ENCODE peak calls at places on chromosomes 2 and 18, in nine cellular contexts. B is astrocyte of the spinal cord, W is endothelial cell, F is NB4, K is lower leg skin, C is H9, O is suprapubic skin, N is osteocyte, V is uterus. Q is an unnamed sample.

GRCh38 chr2:232860593-232861241 is 9.3 kb upstream of the SNORC start:
- DNase-seq in B (peak), W (no peak), F (no peak), K (peak), C (no peak), O (no peak), N (no peak), V (no peak), Q (no peak)

GRCh38 chr2:232697807-232698110 is 628 bp downstream of the GIGYF2 start:
- DNase-seq in B (no peak), W (no peak), F (no peak), K (no peak), C (no peak), O (peak), N (no peak), V (no peak), Q (peak)

GRCh38 chr2:10495988-10496313 is 47.8 kb upstream of the ODC1 start:
- DNase-seq in B (no peak), W (no peak), F (no peak), K (no peak), C (no peak), O (no peak), N (no peak), V (no peak), Q (no peak)

GRCh38 chr2:67854103-67854502 is 208.7 kb downstream of the C1D start:
- DNase-seq in B (no peak), W (no peak), F (no peak), K (no peak), C (no peak), O (no peak), N (no peak), V (no peak), Q (no peak)

GRCh38 chr18:12057419-12058039 is 36.1 kb upstream of the ANKRD62 start:
- DNase-seq in B (no peak), W (no peak), F (no peak), K (no peak), C (peak), O (no peak), N (no peak), V (no peak), Q (no peak)

GRCh38 chr2:181197140-181197760 is 216.8 kb downstream of the UBE2E3 start:
- DNase-seq in B (no peak), W (no peak), F (no peak), K (no peak), C (no peak), O (no peak), N (no peak), V (no peak), Q (no peak)

GRCh38 chr2:71630110-71630967 is 177.0 kb downstream of the DYSF start:
- DNase-seq in B (no peak), W (no peak), F (no peak), K (no peak), C (no peak), O (no peak), N (no peak), V (no peak), Q (no peak)

GRCh38 chr2:21044694-21045371 is 960 bp upstream of the APOB start:
- DNase-seq in B (no peak), W (peak), F (peak), K (no peak), C (no peak), O (no peak), N (no peak), V (no peak), Q (no peak)

GRCh38 chr2:44324971-44325426 is 36.3 kb downstream of the PREPL start:
- DNase-seq in B (peak), W (no peak), F (no peak), K (no peak), C (no peak), O (no peak), N (no peak), V (no peak), Q (no peak)

GRCh38 chr2:222878877-222879601 is 18.2 kb downstream of the ACSL3 start:
- DNase-seq in B (peak), W (no peak), F (no peak), K (no peak), C (no peak), O (no peak), N (no peak), V (no peak), Q (no peak)

GRCh38 chr18:40911582-40912254 is 1043.3 kb upstream of the PIK3C3 start:
- DNase-seq in B (peak), W (no peak), F (no peak), K (no peak), C (no peak), O (no peak), N (no peak), V (no peak), Q (no peak)

GRCh38 chr2:112480540-112481049 is 1.4 kb upstream of the TTL start:
- DNase-seq in B (no peak), W (no peak), F (no peak), K (no peak), C (no peak), O (no peak), N (no peak), V (no peak), Q (no peak)

GRCh38 chr2:53575606-53576360 is 191.8 kb upstream of the CHAC2 start:
- DNase-seq in B (no peak), W (no peak), F (no peak), K (no peak), C (no peak), O (no peak), N (no peak), V (no peak), Q (no peak)

GRCh38 chr2:147945660-147946059 is 74.9 kb downstream of the ORC4 start:
- DNase-seq in B (peak), W (peak), F (peak), K (no peak), C (no peak), O (no peak), N (no peak), V (no peak), Q (no peak)

GRCh38 chr2:230312638-230313037 is 14.4 kb upstream of the SP140L start:
- DNase-seq in B (peak), W (no peak), F (no peak), K (no peak), C (no peak), O (no peak), N (no peak), V (no peak), Q (no peak)

GRCh38 chr18:76821356-76821874 is 942 bp upstream of the ZNF236 start:
- DNase-seq in B (no peak), W (no peak), F (peak), K (no peak), C (no peak), O (no peak), N (peak), V (no peak), Q (no peak)

GRCh38 chr2:150373374-150373773 is 114.1 kb downstream of the RND3 start:
- DNase-seq in B (no peak), W (no peak), F (no peak), K (no peak), C (no peak), O (no peak), N (no peak), V (no peak), Q (no peak)
- TF ChIP-seq CTCF in B (no peak), W (no peak), F (no peak), K (no peak), C (no peak), O (no peak), N (no peak), V (no peak), Q (no peak)

GRCh38 chr18:52869942-52870907 is 530.2 kb downstream of the DCC start:
- DNase-seq in B (no peak), W (peak), F (no peak), K (no peak), C (peak), O (no peak), N (no peak), V (no peak), Q (no peak)
- TF ChIP-seq CTCF in B (no peak), W (no peak), F (no peak), K (no peak), C (peak), O (no peak), N (no peak), V (no peak), Q (no peak)

DNA sequence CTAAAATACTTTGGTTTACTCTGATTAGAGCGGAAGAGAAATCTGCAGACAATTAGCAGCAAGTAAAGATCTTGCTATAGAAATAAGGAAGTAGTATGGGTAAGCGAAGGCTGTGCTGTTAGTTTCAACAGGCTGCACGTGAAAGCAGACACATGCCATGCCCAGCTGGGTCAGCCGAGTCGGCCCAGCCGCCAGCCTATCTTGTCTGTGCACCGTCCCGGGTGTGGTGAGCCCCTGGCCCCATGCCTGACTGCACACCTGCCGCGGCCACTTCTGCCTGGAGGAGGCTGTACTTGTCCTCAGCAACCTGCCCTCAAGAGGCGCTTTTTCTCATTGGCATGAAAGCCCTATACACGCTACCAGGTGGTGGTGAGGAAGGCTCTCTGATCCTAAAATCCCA is 185.5 kb downstream of the SEPTIN10 start:
- DNase-seq in B (no peak), W (no peak), F (no peak), K (no peak), C (no peak), O (peak), N (no peak), V (no peak), Q (peak)
- TF ChIP-seq CTCF in B (no peak), W (no peak), F (no peak), K (no peak), C (no peak), O (no peak), N (no peak), V (no peak), Q (no peak)

DNA sequence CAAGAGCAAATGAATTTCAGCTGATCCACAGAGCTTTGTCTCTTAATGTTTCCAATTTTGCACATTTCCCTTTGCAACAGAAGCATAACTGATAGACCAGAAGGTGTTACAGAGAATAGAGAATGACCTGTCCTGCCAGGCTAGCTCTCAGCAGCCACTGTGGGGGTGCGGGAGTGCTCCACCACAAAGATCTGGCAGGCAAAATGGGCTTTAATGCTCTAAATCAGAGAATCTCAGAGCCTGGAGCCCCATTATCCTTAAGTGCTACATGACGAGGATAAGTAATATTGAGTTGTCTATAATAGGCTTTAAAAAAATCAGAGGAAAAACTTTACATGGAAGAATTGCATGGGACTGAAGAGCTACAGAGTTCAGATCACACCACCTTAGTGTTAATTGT is 245.7 kb downstream of the PDE11A start:
- DNase-seq in B (no peak), W (no peak), F (no peak), K (no peak), C (no peak), O (no peak), N (no peak), V (no peak), Q (no peak)
- TF ChIP-seq CTCF in B (no peak), W (no peak), F (no peak), K (no peak), C (no peak), O (no peak), N (no peak), V (no peak), Q (no peak)

GRCh38 chr2:195410272-195410671 is 246.8 kb upstream of the SLC39A10 start:
- DNase-seq in B (no peak), W (no peak), F (no peak), K (no peak), C (no peak), O (no peak), N (no peak), V (no peak), Q (no peak)
- TF ChIP-seq CTCF in B (no peak), W (no peak), F (no peak), K (no peak), C (no peak), O (no peak), N (no peak), V (no peak), Q (no peak)

DNA sequence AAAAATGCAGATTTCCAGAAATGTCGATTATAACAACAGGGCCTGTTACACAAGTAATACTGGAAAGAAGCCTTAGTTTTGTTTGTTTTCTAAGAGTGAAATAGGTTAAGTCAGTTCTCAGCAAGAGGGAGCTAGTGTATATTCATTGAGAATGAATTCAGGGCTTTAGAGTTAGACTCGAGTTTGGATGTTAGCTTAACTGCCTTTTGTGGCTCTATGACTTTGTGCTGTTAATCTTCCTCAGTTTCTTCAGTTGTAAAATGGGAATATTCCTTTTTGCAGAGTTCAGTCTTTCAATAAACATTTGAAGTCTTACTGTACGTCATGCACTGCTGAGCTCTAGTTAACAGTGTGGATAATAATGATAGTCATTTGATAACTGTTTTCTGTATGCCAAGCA is 989 bp downstream of the NDUFV2 start:
- DNase-seq in B (peak), W (no peak), F (peak), K (no peak), C (no peak), O (no peak), N (no peak), V (no peak), Q (no peak)
- TF ChIP-seq CTCF in B (peak), W (no peak), F (no peak), K (no peak), C (no peak), O (no peak), N (peak), V (peak), Q (peak)